ENCODE peak calls at places on chromosome 22, in four cellular contexts. One of them, this sample, is unnamed.

GRCh38 chr22:19105867-19106802 is 16.1 kb downstream of the DGCR2 start:
- DNase-seq in stimulated activated CD8-positive, alpha-beta memory T cell treated with anti-CD3 and anti-CD28 coated beads, Interleukin-4, amount 100 ng/mL, for 4 hours: no peak
- DNase-seq in neuronal stem cell: no peak
- DNase-seq in NCI-H460: no peak
- DNase-seq in this sample: no peak

GRCh38 chr22:41603873-41604332 is 14.3 kb upstream of the PMM1 start:
- DNase-seq in stimulated activated CD8-positive, alpha-beta memory T cell treated with anti-CD3 and anti-CD28 coated beads, Interleukin-4, amount 100 ng/mL, for 4 hours: peak; percentile 26
- DNase-seq in neuronal stem cell: no peak
- DNase-seq in NCI-H460: no peak
- DNase-seq in this sample: no peak

GRCh38 chr22:37887610-37888378 is 18.3 kb upstream of the MICALL1 start:
- DNase-seq in neuronal stem cell: no peak
- DNase-seq in stimulated activated CD8-positive, alpha-beta memory T cell treated with anti-CD3 and anti-CD28 coated beads, Interleukin-4, amount 100 ng/mL, for 4 hours: no peak
- DNase-seq in NCI-H460: no peak
- DNase-seq in this sample: no peak

GRCh38 chr22:40396882-40397281 is 26.5 kb downstream of the SGSM3 start:
- DNase-seq in stimulated activated CD8-positive, alpha-beta memory T cell treated with anti-CD3 and anti-CD28 coated beads, Interleukin-4, amount 100 ng/mL, for 4 hours: no peak
- DNase-seq in neuronal stem cell: peak; percentile 12
- DNase-seq in NCI-H460: no peak
- DNase-seq in this sample: no peak

GRCh38 chr22:50165438-50166123 is 5.0 kb upstream of the PANX2 start:
- DNase-seq in neuronal stem cell: no peak
- DNase-seq in NCI-H460: no peak
- DNase-seq in stimulated activated CD8-positive, alpha-beta memory T cell treated with anti-CD3 and anti-CD28 coated beads, Interleukin-4, amount 100 ng/mL, for 4 hours: no peak
- DNase-seq in this sample: no peak

GRCh38 chr22:45718391-45718790 is 46.8 kb downstream of the ATXN10 start:
- DNase-seq in neuronal stem cell: no peak
- DNase-seq in NCI-H460: no peak
- DNase-seq in stimulated activated CD8-positive, alpha-beta memory T cell treated with anti-CD3 and anti-CD28 coated beads, Interleukin-4, amount 100 ng/mL, for 4 hours: no peak
- DNase-seq in this sample: no peak

GRCh38 chr22:21098099-21098671 is 52.4 kb downstream of the LRRC74B start:
- DNase-seq in neuronal stem cell: no peak
- DNase-seq in NCI-H460: no peak
- DNase-seq in stimulated activated CD8-positive, alpha-beta memory T cell treated with anti-CD3 and anti-CD28 coated beads, Interleukin-4, amount 100 ng/mL, for 4 hours: no peak
- DNase-seq in this sample: no peak

GRCh38 chr22:26502688-26503561 is 9.3 kb downstream of the TFIP11 start:
- DNase-seq in stimulated activated CD8-positive, alpha-beta memory T cell treated with anti-CD3 and anti-CD28 coated beads, Interleukin-4, amount 100 ng/mL, for 4 hours: peak; percentile 30
- DNase-seq in NCI-H460: no peak
- DNase-seq in neuronal stem cell: peak; percentile 31
- DNase-seq in this sample: no peak

GRCh38 chr22:17638432-17639237 is at the start of gene BCL2L13:
- DNase-seq in neuronal stem cell: peak; percentile 84
- DNase-seq in NCI-H460: peak; percentile 77
- DNase-seq in stimulated activated CD8-positive, alpha-beta memory T cell treated with anti-CD3 and anti-CD28 coated beads, Interleukin-4, amount 100 ng/mL, for 4 hours: peak; percentile 79
- DNase-seq in this sample: peak; percentile 61

GRCh38 chr22:25358421-25359170 is 139.2 kb downstream of the CRYBB2 start:
- DNase-seq in NCI-H460: no peak
- DNase-seq in neuronal stem cell: no peak
- DNase-seq in stimulated activated CD8-positive, alpha-beta memory T cell treated with anti-CD3 and anti-CD28 coated beads, Interleukin-4, amount 100 ng/mL, for 4 hours: no peak
- DNase-seq in this sample: no peak

GRCh38 chr22:44109417-44109816 is 71.3 kb upstream of the PARVG start:
- DNase-seq in neuronal stem cell: no peak
- DNase-seq in NCI-H460: no peak
- DNase-seq in stimulated activated CD8-positive, alpha-beta memory T cell treated with anti-CD3 and anti-CD28 coated beads, Interleukin-4, amount 100 ng/mL, for 4 hours: no peak
- DNase-seq in this sample: no peak

GRCh38 chr22:40855104-40855959 is 1.1 kb downstream of the ST13 start:
- DNase-seq in stimulated activated CD8-positive, alpha-beta memory T cell treated with anti-CD3 and anti-CD28 coated beads, Interleukin-4, amount 100 ng/mL, for 4 hours: no peak
- DNase-seq in neuronal stem cell: no peak
- DNase-seq in NCI-H460: no peak
- DNase-seq in this sample: no peak

GRCh38 chr22:22167791-22168189 is 76.8 kb upstream of the VPREB1 start:
- DNase-seq in stimulated activated CD8-positive, alpha-beta memory T cell treated with anti-CD3 and anti-CD28 coated beads, Interleukin-4, amount 100 ng/mL, for 4 hours: no peak
- DNase-seq in neuronal stem cell: no peak
- DNase-seq in NCI-H460: no peak
- DNase-seq in this sample: no peak

GRCh38 chr22:38246692-38247091 is 26.1 kb downstream of the TMEM184B start:
- DNase-seq in neuronal stem cell: no peak
- DNase-seq in NCI-H460: no peak
- DNase-seq in stimulated activated CD8-positive, alpha-beta memory T cell treated with anti-CD3 and anti-CD28 coated beads, Interleukin-4, amount 100 ng/mL, for 4 hours: no peak
- DNase-seq in this sample: no peak

GRCh38 chr22:41825376-41825775 is 7.5 kb upstream of the SREBF2 start:
- DNase-seq in stimulated activated CD8-positive, alpha-beta memory T cell treated with anti-CD3 and anti-CD28 coated beads, Interleukin-4, amount 100 ng/mL, for 4 hours: no peak
- DNase-seq in NCI-H460: no peak
- DNase-seq in neuronal stem cell: no peak
- DNase-seq in this sample: no peak

GRCh38 chr22:30922151-30922611 is 46.4 kb downstream of the MORC2 start:
- DNase-seq in stimulated activated CD8-positive, alpha-beta memory T cell treated with anti-CD3 and anti-CD28 coated beads, Interleukin-4, amount 100 ng/mL, for 4 hours: peak; percentile 69
- DNase-seq in neuronal stem cell: no peak
- DNase-seq in NCI-H460: no peak
- DNase-seq in this sample: no peak

GRCh38 chr22:50406416-50407170 is 63.5 kb downstream of the PPP6R2 start:
- DNase-seq in stimulated activated CD8-positive, alpha-beta memory T cell treated with anti-CD3 and anti-CD28 coated beads, Interleukin-4, amount 100 ng/mL, for 4 hours: no peak
- DNase-seq in neuronal stem cell: no peak
- DNase-seq in NCI-H460: no peak
- DNase-seq in this sample: no peak

GRCh38 chr22:24023204-24023789 is 12.2 kb downstream of the CABIN1 start:
- DNase-seq in NCI-H460: no peak
- DNase-seq in stimulated activated CD8-positive, alpha-beta memory T cell treated with anti-CD3 and anti-CD28 coated beads, Interleukin-4, amount 100 ng/mL, for 4 hours: no peak
- DNase-seq in neuronal stem cell: no peak
- DNase-seq in this sample: no peak

GRCh38 chr22:22810018-22810427 is 77.6 kb upstream of the IGLL5 start:
- DNase-seq in stimulated activated CD8-positive, alpha-beta memory T cell treated with anti-CD3 and anti-CD28 coated beads, Interleukin-4, amount 100 ng/mL, for 4 hours: no peak
- DNase-seq in neuronal stem cell: no peak
- DNase-seq in NCI-H460: no peak
- DNase-seq in this sample: no peak

GRCh38 chr22:24153353-24153752 is 27.9 kb upstream of the SUSD2 start:
- DNase-seq in NCI-H460: no peak
- DNase-seq in stimulated activated CD8-positive, alpha-beta memory T cell treated with anti-CD3 and anti-CD28 coated beads, Interleukin-4, amount 100 ng/mL, for 4 hours: no peak
- DNase-seq in neuronal stem cell: no peak
- DNase-seq in this sample: no peak